ENCODE peak calls at places on chromosomes 13 and 19, in four cellular contexts. K is NCI-H187, L is IMR-90, E is pons. X is an unnamed sample.

GRCh38 chr13:28792992-28793391 is 27.1 kb upstream of the MTUS2 start:
- DNase-seq in L (peak), K (no peak), E (no peak), X (no peak)

GRCh38 chr19:28999733-29000433 is 213.1 kb downstream of the UQCRFS1 start:
- DNase-seq in K (no peak), L (no peak), E (no peak), X (no peak)

GRCh38 chr19:18606281-18607221 is at the start of gene CRLF1:
- DNase-seq in E (no peak), K (no peak), L (no peak), X (no peak)

GRCh38 chr13:37954191-37954590 is 84.6 kb upstream of the TRPC4 start:
- DNase-seq in K (no peak), E (no peak), L (no peak), X (no peak)

GRCh38 chr13:111114362-111115050 is 604 bp upstream of the ARHGEF7 start:
- DNase-seq in L (peak), K (no peak), E (peak), X (peak)

GRCh38 chr19:19457691-19458090 is 52.2 kb downstream of the GATAD2A start:
- DNase-seq in E (no peak), K (no peak), L (no peak), X (no peak)

GRCh38 chr13:22063416-22064124 is 392.7 kb downstream of the FGF9 start:
- DNase-seq in K (no peak), L (no peak), E (no peak), X (no peak)

GRCh38 chr19:3982701-3983541 is 2.3 kb downstream of the EEF2 start:
- DNase-seq in E (no peak), L (peak), K (no peak), X (peak)

GRCh38 chr13:77002590-77003190 is 10.8 kb downstream of the CLN5 start:
- DNase-seq in E (peak), L (peak), K (no peak), X (no peak)